ENCODE peak calls at places on chromosomes 16 and 17, in eight cellular contexts. J is PC-9, D is MCF 10A, S is thoracic aorta, Q is dorsolateral prefrontal cortex, H is MM.1S, I is nephron progenitor cell, N is fibroblast of lung. R is an unnamed sample.

GRCh38 chr17:1294157-1294717 is 14.8 kb downstream of the TRARG1 start:
- DNase-seq in J (no peak), D (no peak), S (no peak), Q (no peak), H (no peak), I (no peak), N (no peak), R (no peak)

GRCh38 chr17:21513012-21513570 is 136.9 kb downstream of the KCNJ12 start:
- DNase-seq in J (peak; percentile 43), D (peak; percentile 68), S (peak; percentile 25), Q (peak; percentile 76), H (peak; percentile 68), I (peak; percentile 87), N (peak; percentile 57), R (peak; percentile 70)

GRCh38 chr17:66724581-66725341 is 110.2 kb upstream of the CACNG5 start:
- DNase-seq in J (no peak), D (no peak), S (no peak), Q (no peak), H (no peak), I (no peak), N (peak; percentile 59), R (peak; percentile 95)

GRCh38 chr16:31298958-31299357 is 39.2 kb downstream of the ITGAM start:
- DNase-seq in J (no peak), D (no peak), S (no peak), Q (no peak), H (no peak), I (no peak), N (no peak), R (peak; percentile 4)

GRCh38 chr17:79833744-79834574 is 5.3 kb downstream of the CBX4 start:
- DNase-seq in J (no peak), D (no peak), S (no peak), Q (no peak), H (no peak), I (peak; percentile 33), N (no peak), R (no peak)

GRCh38 chr16:3637371-3637923 is 17.0 kb upstream of the DNASE1 start:
- DNase-seq in J (no peak), D (no peak), S (no peak), Q (no peak), H (peak; percentile 57), I (no peak), N (no peak), R (no peak)

GRCh38 chr17:74547736-74548135 is 1.8 kb upstream of the CD300C start:
- DNase-seq in J (no peak), D (no peak), S (no peak), Q (no peak), H (no peak), I (no peak), N (no peak), R (no peak)

GRCh38 chr17:41065829-41066624 is at the start of gene KRTAP2-4:
- DNase-seq in J (peak; percentile 63), D (peak; percentile 41), S (no peak), Q (no peak), H (no peak), I (no peak), N (peak; percentile 99), R (peak; percentile 87)

GRCh38 chr16:66576306-66576705 is 3.0 kb upstream of the CMTM2 start:
- DNase-seq in J (no peak), D (no peak), S (no peak), Q (no peak), H (no peak), I (no peak), N (no peak), R (peak; percentile 73)

GRCh38 chr17:7323731-7324437 is 5.3 kb downstream of the NEURL4 start:
- DNase-seq in J (no peak), D (peak; percentile 42), S (no peak), Q (no peak), H (no peak), I (peak; percentile 84), N (no peak), R (peak; percentile 31)

GRCh38 chr16:79751785-79752184 is 151.2 kb upstream of the MAF start:
- DNase-seq in J (no peak), D (peak; percentile 79), S (peak; percentile 41), Q (peak; percentile 49), H (no peak), I (no peak), N (peak; percentile 40), R (peak; percentile 29)

DNA sequence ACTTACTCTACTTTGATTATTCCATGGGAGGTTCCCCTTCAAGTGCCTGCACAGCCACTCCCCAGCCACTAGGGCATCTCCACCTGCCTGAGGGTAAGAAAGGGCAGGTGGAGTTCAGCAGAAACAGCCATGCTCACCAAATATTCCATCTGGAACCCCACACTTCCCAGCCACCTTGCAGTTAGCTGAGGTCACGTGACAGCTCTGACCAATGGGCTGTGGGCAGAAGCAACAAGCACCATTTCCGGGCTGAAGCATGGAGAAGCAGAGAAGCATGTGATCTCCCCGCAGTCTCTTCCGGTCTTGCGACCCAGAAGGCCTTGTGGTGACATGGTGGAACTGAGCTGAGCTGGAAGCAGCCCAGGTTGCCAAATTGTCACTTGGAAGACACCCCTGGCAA is 108.6 kb downstream of the CCT6B start:
- DNase-seq in J (no peak), D (no peak), S (no peak), Q (no peak), H (no peak), I (no peak), N (no peak), R (no peak)
- TF ChIP-seq CTCF in J (no peak), D (no peak), S (no peak), Q (no peak), H (peak; percentile 20), I (no peak), N (no peak), R (no peak)

DNA sequence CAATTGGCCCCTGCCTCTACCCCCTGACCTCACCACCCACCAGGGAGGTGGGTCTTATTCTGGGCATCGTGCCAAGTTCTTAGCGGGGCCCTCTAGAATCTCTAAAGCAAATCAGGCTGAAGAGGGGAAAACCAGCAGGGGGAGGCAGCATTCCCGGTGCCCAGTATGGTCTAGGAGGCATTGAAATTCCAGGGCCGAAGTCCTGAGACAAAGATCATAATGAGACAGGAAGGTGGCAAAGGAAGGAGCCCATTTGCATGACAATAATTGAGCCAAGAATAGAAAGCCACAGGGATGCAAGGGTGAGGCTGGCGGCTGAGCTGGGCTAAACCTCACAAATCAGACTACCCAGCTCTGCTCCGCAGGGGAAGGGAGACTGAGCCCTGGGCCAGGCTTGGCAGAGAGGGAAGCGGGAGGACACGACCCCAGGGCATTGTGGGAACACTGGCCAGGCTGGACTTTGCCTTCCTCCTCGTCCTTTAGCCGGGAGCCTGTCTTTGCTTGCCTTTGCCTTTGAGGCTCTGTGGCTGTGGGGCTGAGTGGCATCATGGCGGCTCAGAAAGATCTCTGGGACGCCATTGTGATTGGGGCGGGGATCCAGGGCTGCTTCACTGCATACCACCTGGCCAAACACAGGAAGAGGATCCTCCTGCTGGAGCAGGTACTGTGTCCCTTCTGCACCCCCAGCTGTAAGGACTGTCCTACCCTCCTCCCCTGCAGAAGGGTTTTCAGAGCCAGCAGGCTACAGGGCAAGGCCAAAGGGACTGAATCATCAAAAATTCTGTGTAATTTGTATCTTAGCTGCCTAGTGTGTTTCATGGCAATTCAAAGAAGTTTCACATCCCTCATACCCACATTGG is at the start of gene PIPOX:
- DNase-seq in J (no peak), D (peak; percentile 53), S (no peak), Q (peak; percentile 67), H (peak; percentile 47), I (no peak), N (peak; percentile 46), R (no peak)
- TF ChIP-seq CTCF in J (no peak), D (no peak), S (no peak), Q (no peak), H (peak; percentile 16), I (no peak), N (peak; percentile 17), R (no peak)

DNA sequence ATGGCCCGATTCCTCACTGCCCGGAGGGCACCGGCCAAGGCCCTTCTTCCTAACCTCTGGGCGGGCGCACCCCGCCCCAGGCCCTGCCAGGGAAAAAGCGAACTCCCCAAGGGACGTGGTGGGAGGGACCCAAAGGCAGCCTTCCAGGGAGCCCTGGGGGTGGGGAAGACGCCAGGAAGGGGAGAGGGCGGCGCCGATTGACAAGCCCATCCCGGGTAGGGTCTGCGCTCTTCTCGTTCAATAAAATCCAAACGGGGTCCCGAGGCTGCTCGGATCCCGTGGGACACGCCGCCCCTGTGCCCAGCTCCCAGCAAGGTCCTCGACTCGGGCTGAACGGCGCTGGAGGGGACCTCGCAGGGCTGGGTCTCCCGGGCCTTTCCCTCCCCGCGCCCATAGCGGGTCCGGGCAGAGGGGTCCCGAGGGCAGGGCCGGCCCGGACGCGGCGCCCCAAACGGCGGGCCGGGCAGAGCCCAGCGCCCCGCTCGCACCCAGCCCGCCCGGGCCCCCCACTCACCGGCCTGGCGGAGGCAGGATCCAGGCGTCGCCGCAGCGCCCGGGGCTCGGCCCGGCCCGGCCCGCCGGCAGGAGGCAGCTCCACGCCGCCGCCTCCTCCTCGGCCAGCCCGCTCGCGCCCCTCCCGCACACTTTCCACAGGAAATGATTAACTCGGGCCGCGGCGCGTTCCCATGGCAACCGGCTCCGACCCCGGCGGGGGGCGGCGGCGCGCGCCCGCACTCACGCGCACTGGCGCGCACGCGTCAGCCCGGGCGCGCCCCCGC is at the start of gene KIFC3:
- DNase-seq in J (peak; percentile 50), D (peak; percentile 67), S (peak; percentile 65), Q (peak; percentile 88), H (peak; percentile 68), I (peak; percentile 90), N (peak; percentile 78), R (peak; percentile 61)
- TF ChIP-seq CTCF in J (no peak), D (peak; percentile 15), S (no peak), Q (peak; percentile 48), H (no peak), I (no peak), N (no peak), R (peak; percentile 5)

GRCh38 chr16:17205279-17206139 is 265.3 kb downstream of the XYLT1 start:
- DNase-seq in J (no peak), D (no peak), S (no peak), Q (no peak), H (no peak), I (no peak), N (peak; percentile 57), R (peak; percentile 9)

GRCh38 chr16:17211797-17212196 is 259.0 kb downstream of the XYLT1 start:
- DNase-seq in J (no peak), D (no peak), S (no peak), Q (no peak), H (peak; percentile 65), I (peak; percentile 18), N (no peak), R (no peak)

GRCh38 chr16:17204248-17205043 is 266.3 kb downstream of the XYLT1 start:
- DNase-seq in J (no peak), D (no peak), S (no peak), Q (no peak), H (no peak), I (no peak), N (no peak), R (no peak)

GRCh38 chr16:17206712-17207111 is 264.0 kb downstream of the XYLT1 start:
- DNase-seq in J (no peak), D (no peak), S (no peak), Q (no peak), H (no peak), I (no peak), N (no peak), R (peak; percentile 46)
- TF ChIP-seq CTCF in J (no peak), D (no peak), S (no peak), Q (no peak), H (no peak), I (no peak), N (peak; percentile 20), R (peak; percentile 45)